ENCODE peak calls at places on chromosomes 3 and 15, in eight cellular contexts. C is ovary, O is thyroid gland, Z is psoas muscle, M is A549, S is fibroblast of lung, Y is neural progenitor cell, H is WERI-Rb-1. B is an unnamed sample.
A peak's percentile ranks its signal among the peaks of the same experiment; 100 is the strongest.

GRCh38 chr3:4292301-4292700 is 10.9 kb upstream of the SETMAR start:
- DNase-seq in C (no peak), O (no peak), Z (no peak), M (no peak), S (no peak), Y (no peak), H (peak; percentile 40), B (no peak)

GRCh38 chr15:76057332-76058000 is 2.3 kb upstream of the TMEM266 start:
- DNase-seq in C (no peak), O (peak; percentile 18), Z (no peak), M (peak; percentile 53), S (peak; percentile 57), Y (peak; percentile 63), H (peak; percentile 6), B (no peak)

GRCh38 chr15:101273534-101273933 is 3.8 kb downstream of the SELENOS start:
- DNase-seq in C (no peak), O (no peak), Z (no peak), M (no peak), S (no peak), Y (no peak), H (no peak), B (no peak)

GRCh38 chr15:80693682-80694623 is 1.2 kb upstream of the ABHD17C start:
- DNase-seq in C (no peak), O (peak; percentile 14), Z (no peak), M (no peak), S (peak; percentile 37), Y (no peak), H (no peak), B (no peak)

GRCh38 chr3:172550347-172550943 is 27.2 kb upstream of the TNFSF10 start:
- DNase-seq in C (no peak), O (no peak), Z (no peak), M (peak; percentile 45), S (peak; percentile 79), Y (no peak), H (no peak), B (no peak)

GRCh38 chr3:169848741-169849140 is 21.0 kb downstream of the LRRC31 start:
- DNase-seq in C (no peak), O (no peak), Z (no peak), M (no peak), S (no peak), Y (no peak), H (no peak), B (no peak)

GRCh38 chr3:50008931-50009330 is 69.0 kb downstream of the RBM6 start:
- DNase-seq in C (no peak), O (peak; percentile 46), Z (no peak), M (peak; percentile 4), S (peak; percentile 19), Y (no peak), H (no peak), B (no peak)

GRCh38 chr3:129413687-129414506 is 14.5 kb downstream of the EFCAB12 start:
- DNase-seq in C (peak; percentile 39), O (no peak), Z (no peak), M (peak; percentile 87), S (peak; percentile 96), Y (no peak), H (no peak), B (no peak)

GRCh38 chr3:69282191-69282590 is 103.7 kb downstream of the FRMD4B start:
- DNase-seq in C (no peak), O (no peak), Z (no peak), M (no peak), S (no peak), Y (no peak), H (no peak), B (no peak)

GRCh38 chr3:110341047-110341446 is 730.6 kb upstream of the NECTIN3 start:
- DNase-seq in C (no peak), O (no peak), Z (no peak), M (no peak), S (peak; percentile 31), Y (no peak), H (no peak), B (no peak)

DNA sequence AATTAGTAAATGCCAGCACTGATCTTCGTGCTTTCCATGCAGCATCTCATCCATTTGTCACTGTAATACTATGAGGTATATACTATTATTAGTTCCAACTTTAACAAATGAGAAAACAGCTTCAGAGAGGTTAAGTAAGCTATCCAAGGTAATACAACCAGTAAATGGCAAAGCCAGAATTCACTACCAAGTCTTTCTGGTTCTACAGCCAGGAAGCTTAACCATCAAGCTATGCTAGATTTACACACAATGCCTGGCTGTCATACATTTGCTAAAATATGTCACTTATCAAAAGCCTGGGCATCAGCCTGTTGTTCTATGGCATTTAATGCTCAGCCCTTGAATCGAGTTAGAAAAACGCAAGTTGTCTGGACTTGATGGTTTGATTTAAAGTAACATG is 32.6 kb downstream of the TMOD2 start:
- DNase-seq in C (no peak), O (no peak), Z (no peak), M (no peak), S (no peak), Y (no peak), H (no peak), B (no peak)
- TF ChIP-seq CTCF in C (no peak), O (no peak), Z (no peak), M (no peak), S (no peak), Y (no peak), H (no peak), B (no peak)

GRCh38 chr3:14600856-14601610 is 50.5 kb upstream of the CCDC174 start:
- DNase-seq in C (no peak), O (no peak), Z (no peak), M (no peak), S (no peak), Y (no peak), H (no peak), B (no peak)

GRCh38 chr3:14602804-14603644 is 48.5 kb upstream of the CCDC174 start:
- DNase-seq in C (no peak), O (no peak), Z (no peak), M (no peak), S (no peak), Y (peak; percentile 80), H (peak; percentile 33), B (no peak)

GRCh38 chr3:14601692-14602005 is 49.9 kb upstream of the CCDC174 start:
- DNase-seq in C (no peak), O (no peak), Z (no peak), M (no peak), S (no peak), Y (no peak), H (no peak), B (no peak)

GRCh38 chr3:14600075-14600474 is 51.5 kb upstream of the CCDC174 start:
- DNase-seq in C (no peak), O (no peak), Z (no peak), M (no peak), S (no peak), Y (no peak), H (no peak), B (no peak)

DNA sequence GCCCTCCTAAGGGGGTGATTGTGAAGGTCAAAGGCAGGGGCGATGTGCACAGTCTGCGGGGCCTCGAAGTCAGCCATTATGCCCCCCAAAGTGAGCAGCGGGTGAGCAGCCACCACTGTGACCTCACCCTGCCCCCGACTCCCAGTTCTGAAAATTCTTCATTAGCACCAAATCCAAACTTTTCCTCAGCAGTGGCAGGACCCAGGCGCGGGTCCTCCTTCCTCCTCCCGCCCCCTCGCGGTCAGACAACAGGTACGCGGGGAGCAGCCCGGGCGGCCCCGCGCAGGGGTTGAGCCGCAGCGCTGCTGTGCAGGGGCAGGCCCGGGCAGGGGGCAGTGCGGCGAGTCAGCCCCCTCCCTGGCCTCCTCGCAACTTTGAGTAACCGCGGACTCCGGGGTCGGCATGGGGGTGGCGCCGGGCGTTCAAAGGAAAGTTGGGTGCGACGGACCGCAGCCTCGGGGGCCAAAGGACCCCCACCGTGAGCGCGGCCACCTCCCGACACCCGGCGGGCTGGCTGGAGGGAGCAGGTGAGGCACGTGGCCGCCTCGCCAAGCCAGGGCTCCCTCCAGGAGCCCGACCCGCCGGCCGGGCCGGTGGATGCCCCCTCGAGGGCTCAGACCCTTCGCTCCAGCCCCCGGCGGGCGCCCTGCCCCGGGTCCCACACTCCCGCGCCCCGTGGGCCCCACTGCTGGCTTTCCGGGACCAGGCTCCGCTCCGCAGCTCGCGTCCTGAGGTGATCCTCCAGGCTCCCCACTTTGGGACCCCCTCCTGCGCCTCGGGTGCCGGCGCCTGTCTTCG is 49.4 kb upstream of the CCDC174 start:
- DNase-seq in C (no peak), O (no peak), Z (no peak), M (peak; percentile 30), S (no peak), Y (peak; percentile 76), H (peak; percentile 19), B (no peak)
- H3K4me3 ChIP-seq in C (peak overlapping the region; percentile 1), O (no peak overlapping the region), Z (peak overlapping the region; percentile 52), M (peak overlapping the region; percentile 57), S (no peak overlapping the region), Y (peak overlapping the region; percentile 56), H (peak overlapping the region; percentile 55), B (peak overlapping the region; percentile 14)

GRCh38 chr15:38814891-38815290 is 250.3 kb upstream of the RASGRP1 start:
- DNase-seq in C (no peak), O (no peak), Z (no peak), M (no peak), S (no peak), Y (no peak), H (no peak), B (no peak)
- H3K27ac ChIP-seq in C (no peak overlapping the region), O (no peak overlapping the region), Z (no peak overlapping the region), M (no peak overlapping the region), S (no peak overlapping the region), Y (no peak overlapping the region), H (no peak overlapping the region), B (no peak overlapping the region)

DNA sequence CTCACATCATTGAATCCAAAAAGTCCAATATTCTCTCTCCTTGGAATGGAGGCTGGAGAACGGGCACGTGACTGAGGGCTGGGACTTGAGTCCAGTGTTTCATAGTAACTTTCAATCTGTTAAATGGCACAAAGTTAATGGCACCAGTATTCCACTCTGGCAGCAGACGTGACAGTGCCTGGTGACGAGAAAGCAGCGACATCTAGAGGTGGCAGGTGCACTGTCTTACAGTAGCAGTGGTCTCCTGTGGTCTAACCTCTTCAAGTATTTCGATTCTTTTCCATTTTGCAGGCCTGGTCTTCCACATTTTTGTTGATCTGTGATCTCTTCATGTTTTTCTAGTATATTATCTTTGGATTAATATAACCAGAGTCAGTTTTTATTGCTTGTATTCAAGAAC is 107.1 kb downstream of the OXSM start:
- DNase-seq in C (no peak), O (peak; percentile 5), Z (no peak), M (peak; percentile 59), S (no peak), Y (peak; percentile 55), H (peak; percentile 32), B (no peak)
- TF ChIP-seq CTCF in C (no peak), O (no peak), Z (no peak), M (peak; percentile 49), S (no peak), Y (peak; percentile 76), H (peak; percentile 57), B (no peak)

DNA sequence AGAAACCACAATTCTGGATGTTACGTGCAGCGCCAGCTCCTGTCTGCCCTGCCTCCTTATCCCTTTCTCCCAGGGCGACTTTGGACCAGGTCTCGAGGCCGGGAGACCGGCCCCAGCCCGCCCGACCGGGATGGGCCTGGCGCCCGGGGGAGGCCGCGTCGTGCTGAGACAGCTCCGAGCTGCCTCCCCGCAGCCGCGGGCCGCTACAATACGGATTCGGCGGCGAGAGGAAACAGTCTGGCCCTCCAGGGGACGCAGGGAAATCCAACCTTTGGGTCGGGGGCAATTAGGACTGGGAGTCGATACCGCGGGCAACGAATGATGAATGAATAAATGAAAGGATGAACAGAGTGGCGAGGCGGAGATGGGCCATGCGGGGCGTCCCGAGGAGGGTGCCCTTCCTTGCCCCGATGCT is 535 bp downstream of the GRAMD2A start:
- DNase-seq in C (no peak), O (no peak), Z (no peak), M (no peak), S (no peak), Y (peak; percentile 49), H (peak; percentile 23), B (no peak)
- H3K4me3 ChIP-seq in C (peak overlapping the region; percentile 29), O (peak overlapping the region; percentile 2), Z (peak overlapping the region; percentile 62), M (no peak overlapping the region), S (no peak overlapping the region), Y (peak overlapping the region; percentile 55), H (no peak overlapping the region), B (peak overlapping the region; percentile 58)

B was measured in right atrium auricular region.